ENCODE peak calls at places on chromosomes 13 and 19, in four cellular contexts. One of them, this sample, is unnamed.
A peak's percentile ranks its signal among the peaks of the same experiment; 100 is the strongest.

GRCh38 chr13:51955281-51955771 is 55.9 kb downstream of the ATP7B start:
- DNase-seq in A549: no peak
- DNase-seq in HepG2: no peak
- DNase-seq in K562: peak; percentile 53
- DNase-seq in this sample: no peak

GRCh38 chr13:74070513-74070912 is 63.7 kb downstream of the KLF12 start:
- DNase-seq in A549: no peak
- DNase-seq in HepG2: no peak
- DNase-seq in K562: no peak
- DNase-seq in this sample: no peak

GRCh38 chr19:3683405-3683865 is 16.8 kb downstream of the PIP5K1C start:
- DNase-seq in HepG2: no peak
- DNase-seq in K562: peak; percentile 70
- DNase-seq in A549: no peak
- DNase-seq in this sample: peak; percentile 67

GRCh38 chr13:24684600-24684998 is 4.4 kb downstream of the ATP12A start:
- DNase-seq in A549: no peak
- DNase-seq in K562: no peak
- DNase-seq in HepG2: no peak
- DNase-seq in this sample: no peak

GRCh38 chr13:65932587-65933239 is 1297.4 kb downstream of the PCDH9 start:
- DNase-seq in K562: no peak
- DNase-seq in HepG2: no peak
- DNase-seq in A549: no peak
- DNase-seq in this sample: no peak

GRCh38 chr13:100541882-100542545 is 46.6 kb downstream of the GGACT start:
- DNase-seq in A549: no peak
- DNase-seq in HepG2: no peak
- DNase-seq in K562: no peak
- DNase-seq in this sample: no peak

GRCh38 chr13:28718538-28719226 is at the start of gene SLC46A3:
- DNase-seq in K562: peak; percentile 83
- DNase-seq in HepG2: no peak
- DNase-seq in A549: peak; percentile 86
- DNase-seq in this sample: peak; percentile 99

GRCh38 chr13:79018166-79018565 is 359.2 kb upstream of the OBI1 start:
- DNase-seq in HepG2: no peak
- DNase-seq in K562: no peak
- DNase-seq in A549: no peak
- DNase-seq in this sample: no peak

GRCh38 chr19:49676136-49676689 is 858 bp upstream of the PRMT1 start:
- DNase-seq in A549: peak; percentile 91
- DNase-seq in HepG2: peak; percentile 80
- DNase-seq in K562: peak; percentile 94
- DNase-seq in this sample: peak; percentile 73

GRCh38 chr13:32142956-32143375 is 111.4 kb downstream of the FRY start:
- DNase-seq in K562: no peak
- DNase-seq in A549: no peak
- DNase-seq in HepG2: peak; percentile 98
- DNase-seq in this sample: peak; percentile 30

GRCh38 chr13:105814219-105814901 is 721.1 kb downstream of the EFNB2 start:
- DNase-seq in K562: no peak
- DNase-seq in HepG2: no peak
- DNase-seq in A549: no peak
- DNase-seq in this sample: no peak

GRCh38 chr19:43880483-43880882 is 53.4 kb downstream of the ZNF283 start:
- DNase-seq in HepG2: no peak
- DNase-seq in A549: no peak
- DNase-seq in K562: no peak
- DNase-seq in this sample: no peak

GRCh38 chr13:90461398-90461797 is 886.1 kb upstream of the MIR17HG start:
- DNase-seq in HepG2: no peak
- DNase-seq in K562: no peak
- DNase-seq in A549: no peak
- DNase-seq in this sample: no peak

GRCh38 chr13:74573654-74574053 is 439.4 kb upstream of the KLF12 start:
- DNase-seq in A549: no peak
- DNase-seq in K562: peak; percentile 34
- DNase-seq in HepG2: peak; percentile 3
- DNase-seq in this sample: peak; percentile 70

GRCh38 chr19:48798937-48799336 is 11.9 kb downstream of the BCAT2 start:
- DNase-seq in K562: no peak
- DNase-seq in HepG2: no peak
- DNase-seq in A549: no peak
- DNase-seq in this sample: peak; percentile 42

GRCh38 chr13:46961719-46962118 is 64.9 kb upstream of the HTR2A start:
- DNase-seq in A549: peak; percentile 2
- DNase-seq in HepG2: no peak
- DNase-seq in K562: peak; percentile 2
- DNase-seq in this sample: no peak

GRCh38 chr19:40609561-40610395 is 8.6 kb downstream of the LTBP4 start:
- DNase-seq in A549: peak; percentile 98
- DNase-seq in K562: peak; percentile 95
- DNase-seq in HepG2: peak; percentile 44
- DNase-seq in this sample: peak; percentile 96

GRCh38 chr13:57408312-57408711 is 223.2 kb upstream of the PCDH17 start:
- DNase-seq in K562: no peak
- DNase-seq in A549: no peak
- DNase-seq in HepG2: no peak
- DNase-seq in this sample: no peak

GRCh38 chr13:46909037-46909436 is 12.2 kb upstream of the HTR2A start:
- DNase-seq in A549: no peak
- DNase-seq in K562: no peak
- DNase-seq in HepG2: no peak
- DNase-seq in this sample: no peak

GRCh38 chr13:66914155-66914554 is 316.0 kb downstream of the PCDH9 start:
- DNase-seq in K562: no peak
- DNase-seq in HepG2: no peak
- DNase-seq in A549: no peak
- DNase-seq in this sample: no peak

GRCh38 chr13:43157796-43158195 is 134.4 kb downstream of the DNAJC15 start:
- DNase-seq in K562: no peak
- DNase-seq in A549: no peak
- DNase-seq in HepG2: no peak
- DNase-seq in this sample: no peak

GRCh38 chr13:93686399-93686798 is 459.8 kb downstream of the GPC6 start:
- DNase-seq in K562: no peak
- DNase-seq in HepG2: no peak
- DNase-seq in A549: no peak
- DNase-seq in this sample: no peak

GRCh38 chr13:114142640-114143490 is 10.4 kb upstream of the RASA3 start:
- DNase-seq in A549: no peak
- DNase-seq in K562: no peak
- DNase-seq in HepG2: no peak
- DNase-seq in this sample: peak; percentile 11

GRCh38 chr13:72255908-72256307 is 388.9 kb upstream of the DACH1 start:
- DNase-seq in HepG2: peak; percentile 9
- DNase-seq in A549: no peak
- DNase-seq in K562: no peak
- DNase-seq in this sample: peak; percentile 58

GRCh38 chr13:22757530-22758120 is 423.2 kb upstream of the SGCG start:
- DNase-seq in HepG2: no peak
- DNase-seq in K562: peak; percentile 9
- DNase-seq in A549: no peak
- DNase-seq in this sample: no peak

GRCh38 chr19:42407816-42408175 is 17.7 kb upstream of the CNFN start:
- DNase-seq in K562: no peak
- DNase-seq in A549: no peak
- DNase-seq in HepG2: no peak
- DNase-seq in this sample: no peak

GRCh38 chr19:24140591-24140990 is 53.6 kb downstream of the ZNF254 start:
- DNase-seq in A549: no peak
- DNase-seq in K562: no peak
- DNase-seq in HepG2: no peak
- DNase-seq in this sample: no peak

GRCh38 chr19:55855160-55855559 is 18.8 kb downstream of the NLRP4 start:
- DNase-seq in HepG2: no peak
- DNase-seq in K562: no peak
- DNase-seq in A549: no peak
- DNase-seq in this sample: no peak

GRCh38 chr19:10643968-10644290 is 10.2 kb upstream of the ILF3 start:
- DNase-seq in HepG2: no peak
- DNase-seq in A549: no peak
- DNase-seq in K562: no peak
- DNase-seq in this sample: no peak

GRCh38 chr13:35978607-35979316 is 152.4 kb downstream of the DCLK1 start:
- DNase-seq in A549: peak; percentile 12
- DNase-seq in HepG2: peak; percentile 42
- DNase-seq in K562: peak; percentile 47
- DNase-seq in this sample: peak; percentile 27

GRCh38 chr13:52399708-52400107 is 6.3 kb downstream of the THSD1 start:
- DNase-seq in K562: peak; percentile 7
- DNase-seq in HepG2: peak; percentile 12
- DNase-seq in A549: no peak
- DNase-seq in this sample: no peak

GRCh38 chr19:34173145-34173956 is 1.0 kb downstream of the LSM14A start:
- DNase-seq in A549: peak; percentile 70
- DNase-seq in HepG2: peak; percentile 82
- DNase-seq in K562: peak; percentile 46
- DNase-seq in this sample: peak; percentile 59
- TF ChIP-seq HMGXB4 in A549: no peak
- TF ChIP-seq HMGXB4 in HepG2: peak; percentile 65
- TF ChIP-seq HMGXB4 in K562: no peak
- TF ChIP-seq HMGXB4 in this sample: peak; percentile 32

GRCh38 chr19:38290631-38291147 is 13.4 kb upstream of the C19orf33 start:
- DNase-seq in A549: no peak
- DNase-seq in HepG2: no peak
- DNase-seq in K562: no peak
- DNase-seq in this sample: no peak
- TF ChIP-seq HMGXB4 in A549: no peak
- TF ChIP-seq HMGXB4 in HepG2: no peak
- TF ChIP-seq HMGXB4 in K562: no peak
- TF ChIP-seq HMGXB4 in this sample: no peak

DNA sequence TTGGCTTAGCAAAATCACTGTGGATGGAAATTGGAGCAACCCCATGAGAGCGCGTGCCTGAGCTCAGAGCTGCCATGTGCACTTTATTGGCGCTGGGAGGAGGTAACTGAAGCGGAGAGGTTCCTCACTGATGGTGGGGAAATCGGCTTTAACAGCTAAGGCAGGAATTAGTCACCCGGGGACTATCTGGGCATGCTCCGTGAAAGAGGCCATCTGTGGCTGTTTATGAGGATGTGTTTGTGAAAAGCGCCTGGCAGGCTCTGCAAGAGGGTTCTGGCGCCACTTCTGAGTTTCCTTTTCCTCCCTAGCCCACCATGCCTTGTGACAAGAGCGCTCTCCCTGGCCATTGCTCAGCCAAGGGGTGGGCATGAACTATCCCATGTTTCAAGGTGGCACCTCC is 815.6 kb downstream of the UQCRFS1 start:
- DNase-seq in A549: no peak
- DNase-seq in HepG2: no peak
- DNase-seq in K562: no peak
- DNase-seq in this sample: no peak
- TF ChIP-seq HMGXB4 in A549: no peak
- TF ChIP-seq HMGXB4 in HepG2: no peak
- TF ChIP-seq HMGXB4 in K562: no peak
- TF ChIP-seq HMGXB4 in this sample: no peak

GRCh38 chr19:45404557-45405434 is at the start of gene PPP1R13L:
- DNase-seq in K562: peak; percentile 92
- DNase-seq in A549: peak; percentile 95
- DNase-seq in HepG2: peak; percentile 76
- DNase-seq in this sample: peak; percentile 97
- TF ChIP-seq HMGXB4 in K562: no peak
- TF ChIP-seq HMGXB4 in A549: no peak
- TF ChIP-seq HMGXB4 in HepG2: no peak
- TF ChIP-seq HMGXB4 in this sample: peak; percentile 58

DNA sequence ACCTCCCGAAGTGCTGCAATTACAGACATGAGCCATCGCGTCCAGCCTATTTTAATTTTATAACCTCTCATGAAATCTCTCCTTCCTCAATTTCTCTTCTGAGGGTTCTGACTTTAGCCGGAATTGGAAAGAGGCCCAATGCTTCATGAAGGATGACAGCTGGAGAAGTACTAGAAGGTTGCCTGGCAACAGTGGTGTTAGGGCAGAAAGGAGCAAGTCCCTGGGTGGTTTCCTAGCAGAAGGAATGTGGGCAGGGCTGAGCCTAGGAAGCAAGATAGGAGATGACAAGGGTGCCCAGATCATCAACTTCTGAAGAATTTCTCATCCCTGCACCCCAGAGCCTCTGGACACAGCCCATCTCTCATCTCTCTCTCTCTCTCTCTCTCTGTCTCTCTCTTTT is 25.8 kb downstream of the CACNG6 start:
- DNase-seq in A549: peak; percentile 50
- DNase-seq in HepG2: no peak
- DNase-seq in K562: no peak
- DNase-seq in this sample: no peak
- TF ChIP-seq HMGXB4 in A549: no peak
- TF ChIP-seq HMGXB4 in HepG2: no peak
- TF ChIP-seq HMGXB4 in K562: no peak
- TF ChIP-seq HMGXB4 in this sample: no peak

DNA sequence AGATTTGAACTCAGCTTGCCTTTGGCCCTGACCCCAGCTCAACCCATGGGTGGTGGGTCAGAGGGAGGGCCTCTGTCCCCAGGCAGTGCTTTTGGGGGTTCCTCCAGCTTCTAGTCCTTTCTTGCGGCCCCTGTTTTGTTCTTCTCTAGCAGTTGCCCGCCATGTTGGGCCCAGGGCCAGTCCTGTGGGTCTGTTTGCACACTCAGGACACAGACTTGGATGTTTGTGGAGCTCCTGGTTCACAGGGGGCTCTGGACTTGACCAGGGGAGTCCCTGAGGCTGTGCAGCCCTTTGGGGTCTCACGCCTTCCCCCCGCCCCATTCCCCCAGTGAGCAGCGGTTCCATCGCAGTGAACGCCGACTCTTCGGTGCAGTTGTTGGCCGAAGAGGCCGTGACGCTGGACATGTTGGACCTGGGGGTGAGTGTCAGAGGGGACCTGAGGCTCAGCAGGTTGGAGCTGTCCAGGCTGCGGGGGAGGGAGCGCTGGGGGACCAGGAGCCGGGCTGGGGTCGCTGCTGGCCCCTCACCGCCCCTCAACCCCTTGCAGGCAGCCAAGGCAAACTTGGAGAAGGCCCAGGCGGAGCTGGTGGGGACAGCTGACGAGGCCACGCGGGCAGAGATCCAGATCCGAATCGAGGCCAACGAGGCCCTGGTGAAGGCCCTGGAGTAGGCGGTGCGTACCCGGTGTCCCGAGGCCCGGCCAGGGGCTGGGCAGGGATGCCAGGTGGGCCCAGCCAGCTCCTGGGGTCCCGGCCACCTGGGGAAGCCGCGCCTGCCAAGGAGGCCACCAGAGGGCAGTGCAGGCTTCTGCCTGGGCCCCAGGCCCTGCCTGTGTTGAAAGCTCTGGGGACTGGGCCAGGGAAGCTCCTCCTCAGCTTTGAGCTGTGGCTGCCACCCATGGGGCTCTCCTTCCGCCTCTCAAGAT is 2.5 kb downstream of the ATP5F1D start:
- DNase-seq in A549: peak; percentile 79
- DNase-seq in K562: peak; percentile 90
- DNase-seq in HepG2: peak; percentile 81
- DNase-seq in this sample: peak; percentile 93
- TF ChIP-seq HMGXB4 in A549: no peak
- TF ChIP-seq HMGXB4 in K562: peak; percentile 48
- TF ChIP-seq HMGXB4 in HepG2: peak; percentile 59
- TF ChIP-seq HMGXB4 in this sample: no peak